ENCODE peak calls at places on chromosomes 16 and 17, in eight cellular contexts. Y is frontal cortex; N is cardiac muscle cell; U is Karpas-422; I is Daoy; T is stimulated activated CD4-positive, alpha-beta T cell treated with anti-CD3 and anti-CD28 coated beads, Interleukin-2, amount 100 ng/mL, for 48 hours; D is KBM-7; P is GM13977. V is an unnamed sample.

GRCh38 chr17:41522301-41523224 is 3.9 kb upstream of the KRT15 start:
- DNase-seq in T (no peak), U (no peak), Y (no peak), D (no peak), I (no peak), P (no peak), N (no peak), V (no peak)

GRCh38 chr16:19559242-19559910 is 3.9 kb downstream of the VPS35L start:
- DNase-seq in N (peak; percentile 77), I (peak; percentile 40), T (no peak), U (peak; percentile 82), P (peak; percentile 38), Y (peak; percentile 43), D (peak; percentile 78), V (peak; percentile 28)

GRCh38 chr17:39225308-39225973 is at the start of gene STAC2:
- DNase-seq in N (no peak), T (no peak), Y (no peak), I (no peak), P (no peak), U (no peak), D (no peak), V (no peak)

GRCh38 chr16:57628008-57628781 is at the start of gene ADGRG1:
- DNase-seq in N (peak; percentile 97), I (peak; percentile 97), T (peak; percentile 43), Y (peak; percentile 90), U (no peak), D (peak; percentile 88), P (peak; percentile 53), V (no peak)

GRCh38 chr16:49651980-49652379 is 203.9 kb downstream of the ZNF423 start:
- DNase-seq in N (no peak), Y (no peak), T (no peak), I (no peak), U (no peak), P (no peak), D (no peak), V (no peak)

GRCh38 chr16:3857189-3858013 is 23.1 kb downstream of the CREBBP start:
- DNase-seq in U (no peak), D (peak; percentile 47), T (no peak), I (no peak), P (no peak), N (peak; percentile 89), Y (no peak), V (no peak)

GRCh38 chr17:80006339-80006720 is 29.3 kb downstream of the TBC1D16 start:
- DNase-seq in Y (no peak), N (no peak), I (no peak), U (no peak), P (no peak), D (no peak), T (no peak), V (no peak)

GRCh38 chr17:60743812-60744211 is 66.2 kb downstream of the BCAS3 start:
- DNase-seq in D (no peak), T (no peak), N (peak; percentile 70), U (no peak), I (no peak), Y (no peak), P (no peak), V (no peak)

GRCh38 chr16:50393461-50394214 is 24.9 kb upstream of the BRD7 start:
- DNase-seq in I (no peak), P (no peak), U (no peak), D (no peak), N (no peak), Y (no peak), T (no peak), V (no peak)

GRCh38 chr16:57188711-57189002 is 2.5 kb downstream of the RSPRY1 start:
- DNase-seq in D (no peak), P (no peak), I (no peak), N (no peak), Y (no peak), T (no peak), U (no peak), V (no peak)

GRCh38 chr17:17506893-17507464 is 10.8 kb upstream of the RASD1 start:
- DNase-seq in U (no peak), D (no peak), N (no peak), Y (peak; percentile 74), I (no peak), T (no peak), P (no peak), V (no peak)

GRCh38 chr17:72525225-72525988 is 404.6 kb downstream of the SOX9 start:
- DNase-seq in N (no peak), P (no peak), I (no peak), Y (no peak), U (no peak), D (no peak), T (no peak), V (no peak)

GRCh38 chr16:57994778-57995177 is 5.7 kb downstream of the ZNF319 start:
- DNase-seq in D (peak; percentile 70), P (peak; percentile 62), I (peak; percentile 67), U (peak; percentile 83), Y (peak; percentile 38), T (peak; percentile 36), N (peak; percentile 54), V (no peak)

GRCh38 chr16:10126686-10127085 is 55.5 kb downstream of the GRIN2A start:
- DNase-seq in U (no peak), Y (peak; percentile 22), T (no peak), P (no peak), I (peak; percentile 70), N (no peak), D (no peak), V (no peak)

GRCh38 chr16:4316103-4316731 is 350 bp downstream of the GLIS2 start:
- DNase-seq in Y (no peak), N (peak; percentile 33), P (no peak), T (no peak), I (peak; percentile 41), D (no peak), U (peak; percentile 65), V (no peak)

GRCh38 chr16:56113223-56113622 is 78.1 kb upstream of the GNAO1 start:
- DNase-seq in U (no peak), T (no peak), D (no peak), P (no peak), N (no peak), Y (no peak), I (no peak), V (no peak)

GRCh38 chr17:28188841-28189263 is 130.1 kb upstream of the TMEM97 start:
- DNase-seq in I (no peak), D (no peak), U (no peak), P (no peak), N (no peak), T (no peak), Y (no peak), V (no peak)

GRCh38 chr16:77850637-77851330 is 62.4 kb downstream of the VAT1L start:
- DNase-seq in D (no peak), P (no peak), T (no peak), Y (no peak), U (no peak), N (no peak), I (peak; percentile 61), V (no peak)

GRCh38 chr17:2797632-2798031 is 1.4 kb downstream of the RAP1GAP2 start:
- DNase-seq in I (no peak), Y (no peak), T (no peak), U (no peak), D (no peak), P (no peak), N (no peak), V (no peak)

GRCh38 chr17:77957215-77957868 is 1.2 kb upstream of the TNRC6C start:
- DNase-seq in P (no peak), I (peak; percentile 23), Y (no peak), U (no peak), T (peak; percentile 3), N (peak; percentile 42), D (no peak), V (peak; percentile 27)

GRCh38 chr16:2512920-2513404 is 790 bp upstream of the ATP6V0C start:
- DNase-seq in Y (no peak), T (no peak), D (no peak), P (peak; percentile 70), I (no peak), N (no peak), U (peak; percentile 65), V (no peak)

GRCh38 chr17:6166492-6167179 is 96.5 kb downstream of the WSCD1 start:
- DNase-seq in T (no peak), Y (no peak), I (no peak), N (no peak), U (no peak), P (no peak), D (no peak), V (no peak)

GRCh38 chr17:74936470-74936799 is 737 bp downstream of the OTOP3 start:
- DNase-seq in U (no peak), T (no peak), D (no peak), I (no peak), P (no peak), Y (no peak), N (no peak), V (no peak)

GRCh38 chr17:12545877-12546513 is 119.7 kb upstream of the MYOCD start:
- DNase-seq in I (peak; percentile 74), Y (peak; percentile 36), P (peak; percentile 33), T (no peak), D (peak; percentile 52), U (peak; percentile 80), N (peak; percentile 71), V (no peak)

GRCh38 chr17:82370471-82371332 is 863 bp upstream of the UTS2R start:
- DNase-seq in P (no peak), Y (no peak), N (peak; percentile 13), U (no peak), I (no peak), T (no peak), D (no peak), V (no peak)

GRCh38 chr16:16780588-16780987 is 401.6 kb downstream of the NPIPA7 start:
- DNase-seq in D (no peak), I (no peak), Y (no peak), N (no peak), T (no peak), U (no peak), P (no peak), V (no peak)

GRCh38 chr16:77359065-77359502 is 75.8 kb downstream of the ADAMTS18 start:
- DNase-seq in Y (no peak), I (peak; percentile 70), U (no peak), T (no peak), D (no peak), N (peak; percentile 16), P (no peak), V (no peak)

GRCh38 chr16:2095315-2095853 is 40.3 kb downstream of the PKD1 start:
- DNase-seq in U (no peak), D (no peak), P (no peak), Y (no peak), T (no peak), I (no peak), N (no peak), V (no peak)

GRCh38 chr16:89154390-89155183 is 17.0 kb upstream of the CDH15 start:
- DNase-seq in N (no peak), Y (no peak), I (no peak), D (no peak), P (no peak), U (no peak), T (no peak), V (no peak)

GRCh38 chr17:1996243-1997145 is 28.6 kb downstream of the RTN4RL1 start:
- DNase-seq in D (no peak), T (no peak), N (no peak), Y (no peak), U (no peak), I (no peak), P (no peak), V (no peak)

GRCh38 chr17:48456584-48456983 is 26.6 kb upstream of the SKAP1 start:
- DNase-seq in I (no peak), U (no peak), D (no peak), Y (no peak), T (peak; percentile 42), N (no peak), P (no peak), V (no peak)

GRCh38 chr17:81035389-81036127 is 607 bp downstream of the BAIAP2 start:
- DNase-seq in P (no peak), T (no peak), D (no peak), I (peak; percentile 46), N (peak; percentile 42), Y (no peak), U (no peak), V (no peak)

GRCh38 chr17:81397314-81398169 is 2.3 kb downstream of the BAHCC1 start:
- DNase-seq in D (peak; percentile 58), U (no peak), Y (no peak), I (peak; percentile 73), P (no peak), T (no peak), N (peak; percentile 74), V (no peak)

GRCh38 chr16:23202166-23202565 is 19.6 kb downstream of the SCNN1G start:
- DNase-seq in Y (no peak), T (no peak), N (no peak), D (no peak), P (no peak), I (no peak), U (no peak), V (no peak)